ENCODE peak calls at places on chromosomes 7 and 10, in six cellular contexts. U is fibroblast of lung, D is RWPE2, N is testis, X is spleen, S is GM12878. L is an unnamed sample. For H3K27me3 and H3K4me1, the result is how much of the 10 kb centered on the place peaks cover.

GRCh38 chr10:35388197-35388596 is 51.9 kb downstream of the CCNY start:
- DNase-seq in U (no peak), D (no peak), N (no peak), X (no peak), S (no peak), L (no peak)

GRCh38 chr10:78069151-78069550 is 35.5 kb downstream of the RPS24 start:
- DNase-seq in U (no peak), D (no peak), N (no peak), X (peak), S (no peak), L (no peak)

GRCh38 chr7:21338728-21339164 is 89.1 kb upstream of the SP4 start:
- DNase-seq in U (no peak), D (no peak), N (no peak), X (no peak), S (no peak), L (no peak)

GRCh38 chr7:20607216-20607615 is 8.3 kb upstream of the ABCB5 start:
- DNase-seq in U (peak), D (no peak), N (no peak), X (no peak), S (no peak), L (no peak)

GRCh38 chr10:80199828-80200227 is 5.5 kb downstream of the ANXA11 start:
- DNase-seq in U (peak), D (no peak), N (peak), X (no peak), S (no peak), L (no peak)

GRCh38 chr10:80462277-80462985 is 8.3 kb downstream of the TSPAN14 start:
- DNase-seq in U (peak), D (no peak), N (peak), X (no peak), S (no peak), L (no peak)

GRCh38 chr7:13990319-13990983 is 985 bp upstream of the ETV1 start:
- DNase-seq in U (peak), D (no peak), N (peak), X (peak), S (no peak), L (peak)

GRCh38 chr7:1368150-1368681 is 91.1 kb downstream of the MICALL2 start:
- DNase-seq in U (no peak), D (no peak), N (no peak), X (no peak), S (no peak), L (peak)

GRCh38 chr7:157004050-157004838 is 6.2 kb downstream of the MNX1 start:
- DNase-seq in U (peak), D (no peak), N (no peak), X (peak), S (no peak), L (no peak)

GRCh38 chr10:100705139-100705538 is 40.2 kb upstream of the PAX2 start:
- DNase-seq in U (no peak), D (no peak), N (no peak), X (no peak), S (no peak), L (no peak)
- H3K27me3 ChIP-seq in U (under half), D (under half), N (under half), X (half or more), S (under half), L (under half)

GRCh38 chr10:5547684-5547933 is 22.8 kb downstream of the CALML3 start:
- DNase-seq in U (peak), D (no peak), N (no peak), X (peak), S (no peak), L (no peak)
- H3K4me1 ChIP-seq in U (under half), D (half or more), N (under half), X (under half), S (under half), L (half or more)

DNA sequence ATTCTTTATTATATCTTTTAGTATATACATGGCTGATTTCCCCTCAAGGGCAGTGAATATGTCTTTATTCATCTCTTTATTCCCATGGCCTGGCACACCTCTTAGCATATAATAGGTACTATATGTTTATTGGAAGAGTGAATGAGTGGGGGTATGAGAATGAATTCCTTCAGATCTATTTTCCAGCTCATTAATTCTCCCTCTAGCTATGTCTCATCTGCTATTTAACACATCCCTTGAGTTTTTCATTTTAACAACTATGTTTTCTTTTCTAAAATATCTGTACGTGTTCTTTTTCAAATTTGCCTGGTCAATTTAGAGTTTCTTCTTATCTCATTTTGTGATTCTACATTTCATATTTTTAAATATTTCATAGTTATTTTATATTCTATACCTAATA is 14.4 kb downstream of the HPS1 start:
- DNase-seq in U (no peak), D (no peak), N (no peak), X (no peak), S (no peak), L (no peak)
- H3K27me3 ChIP-seq in U (under half), D (under half), N (under half), X (under half), S (under half), L (under half)

GRCh38 chr10:11884706-11885423 is 61.7 kb downstream of the PROSER2 start:
- DNase-seq in U (no peak), D (no peak), N (no peak), X (no peak), S (no peak), L (no peak)
- H3K4me1 ChIP-seq in U (under half), D (under half), N (under half), X (under half), S (under half), L (under half)

GRCh38 chr10:29098423-29098822 is 190.4 kb upstream of the LYZL1 start:
- DNase-seq in U (no peak), D (no peak), N (no peak), X (no peak), S (no peak), L (no peak)

GRCh38 chr10:29099001-29099400 is 189.9 kb upstream of the LYZL1 start:
- DNase-seq in U (no peak), D (no peak), N (no peak), X (no peak), S (no peak), L (no peak)

GRCh38 chr10:29102233-29102632 is 186.6 kb upstream of the LYZL1 start:
- DNase-seq in U (no peak), D (no peak), N (no peak), X (no peak), S (no peak), L (no peak)

GRCh38 chr10:29100505-29100904 is 188.4 kb upstream of the LYZL1 start:
- DNase-seq in U (no peak), D (no peak), N (no peak), X (no peak), S (no peak), L (no peak)

DNA sequence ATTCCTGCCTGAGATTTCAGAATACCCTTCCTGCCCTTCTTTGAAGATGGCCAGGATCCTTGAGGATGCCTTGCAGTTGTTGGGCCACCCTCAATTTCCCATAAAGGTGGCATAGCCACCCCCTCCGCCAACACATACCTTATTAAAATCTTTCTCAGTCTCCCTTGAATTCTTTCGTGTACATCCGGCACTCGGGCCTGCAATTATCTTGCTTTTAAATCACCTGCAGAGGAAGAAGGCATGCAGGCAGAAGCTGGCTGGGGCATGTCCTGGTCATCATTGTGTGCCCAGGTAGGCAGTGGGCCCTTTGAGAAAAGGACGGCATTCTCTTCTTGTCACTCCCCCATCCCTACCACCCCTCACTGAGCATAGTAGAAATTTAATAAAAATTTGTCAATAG is 189.5 kb upstream of the LYZL1 start:
- DNase-seq in U (no peak), D (no peak), N (no peak), X (no peak), S (no peak), L (no peak)
- H3K27me3 ChIP-seq in U (under half), D (under half), N (under half), X (under half), S (under half), L (under half)

L was measured in SJCRH30.